ENCODE peak calls at places on chromosomes 5 and 9, in four cellular contexts. C is 8988T; J is lower leg skin; L is stimulated activated CD4-positive, alpha-beta T cell treated with anti-CD3 and anti-CD28 coated beads, Interleukin-4, amount 100 ng/mL, for 4 hours. I is an unnamed sample.

GRCh38 chr9:127776195-127776918 is 2.1 kb downstream of the SH2D3C start:
- DNase-seq in J (no peak), C (no peak), L (peak; percentile 78), I (no peak)

GRCh38 chr9:114655689-114656088 is 1.9 kb downstream of the TEX53 start:
- DNase-seq in J (no peak), L (no peak), C (no peak), I (peak; percentile 85)

GRCh38 chr5:82416506-82416905 is 138.4 kb upstream of the RPS23 start:
- DNase-seq in J (no peak), L (no peak), C (no peak), I (no peak)

GRCh38 chr5:157920828-157921170 is 61.9 kb upstream of the CLINT1 start:
- DNase-seq in L (no peak), J (no peak), C (no peak), I (no peak)

GRCh38 chr9:137138701-137139467 is at the start of gene GRIN1:
- DNase-seq in L (no peak), J (no peak), C (peak; percentile 23), I (peak; percentile 19)

GRCh38 chr5:124238350-124238749 is 508.1 kb downstream of the ZNF608 start:
- DNase-seq in C (no peak), L (no peak), J (no peak), I (no peak)

GRCh38 chr5:593511-593910 is 18.6 kb upstream of the CEP72 start:
- DNase-seq in L (no peak), C (no peak), J (peak; percentile 70), I (no peak)

GRCh38 chr9:135778421-135778820 is 76.4 kb downstream of the KCNT1 start:
- DNase-seq in J (no peak), L (no peak), C (no peak), I (no peak)

GRCh38 chr5:33843579-33843978 is 48.2 kb downstream of the ADAMTS12 start:
- DNase-seq in J (no peak), C (peak; percentile 47), L (no peak), I (peak; percentile 70)

GRCh38 chr9:115930472-115930871 is 223.1 kb upstream of the PAPPA start:
- DNase-seq in C (no peak), L (no peak), J (no peak), I (peak; percentile 32)

GRCh38 chr9:112751059-112751795 is 667 bp downstream of the SNX30 start:
- DNase-seq in J (peak; percentile 87), L (peak; percentile 5), C (peak; percentile 64), I (peak; percentile 49)

GRCh38 chr5:74336286-74336685 is 304.2 kb downstream of the ENC1 start:
- DNase-seq in C (no peak), J (no peak), L (no peak), I (no peak)

GRCh38 chr5:139630855-139631254 is 17.3 kb upstream of the CXXC5 start:
- DNase-seq in C (no peak), J (no peak), L (no peak), I (no peak)

GRCh38 chr9:119284118-119284517 is 85.1 kb downstream of the BRINP1 start:
- DNase-seq in J (no peak), C (no peak), L (no peak), I (peak; percentile 3)

GRCh38 chr9:82106536-82106935 is 118.0 kb downstream of the SPATA31D1 start:
- DNase-seq in J (no peak), C (no peak), L (no peak), I (no peak)

GRCh38 chr5:38755171-38755570 is 90.6 kb upstream of the OSMR start:
- DNase-seq in J (no peak), L (no peak), C (no peak), I (peak; percentile 55)

GRCh38 chr9:98255064-98255577 is 328 bp downstream of the TBC1D2 start:
- DNase-seq in J (no peak), C (no peak), L (no peak), I (peak; percentile 52)

GRCh38 chr9:113668057-113668456 is 204.5 kb downstream of the RGS3 start:
- DNase-seq in J (no peak), L (no peak), C (no peak), I (peak; percentile 77)

GRCh38 chr5:173972844-173973613 is 15.9 kb upstream of the C5orf47 start:
- DNase-seq in L (peak; percentile 63), J (peak; percentile 96), C (peak; percentile 85), I (peak; percentile 74)

GRCh38 chr5:126106032-126106431 is 317.2 kb upstream of the GRAMD2B start:
- DNase-seq in J (no peak), L (no peak), C (no peak), I (no peak)

GRCh38 chr9:70110194-70111041 is 66.8 kb downstream of the MAMDC2 start:
- DNase-seq in J (no peak), C (no peak), L (no peak), I (no peak)

GRCh38 chr5:7468742-7469141 is 72.8 kb downstream of the ADCY2 start:
- DNase-seq in C (no peak), J (no peak), L (no peak), I (no peak)

GRCh38 chr9:134698587-134699342 is 57.2 kb downstream of the COL5A1 start:
- DNase-seq in L (no peak), C (peak; percentile 96), J (no peak), I (peak; percentile 39)

GRCh38 chr9:123334639-123335038 is 21.4 kb upstream of the CRB2 start:
- DNase-seq in L (no peak), C (no peak), J (no peak), I (no peak)

GRCh38 chr5:141793881-141794280 is 84.3 kb downstream of the PCDH1 start:
- DNase-seq in C (no peak), L (no peak), J (no peak), I (no peak)

GRCh38 chr9:87954230-87954629 is 20.1 kb downstream of the CDK20 start:
- DNase-seq in L (no peak), J (no peak), C (no peak), I (no peak)

GRCh38 chr5:130398825-130399224 is 494.6 kb downstream of the CHSY3 start:
- DNase-seq in J (no peak), C (no peak), L (no peak), I (no peak)

GRCh38 chr5:148653840-148654781 is at the start of gene HTR4:
- DNase-seq in L (no peak), C (no peak), J (no peak), I (no peak)

GRCh38 chr5:180020176-180020575 is 51.4 kb downstream of the RNF130 start:
- DNase-seq in C (no peak), L (no peak), J (no peak), I (no peak)

GRCh38 chr9:96686638-96687335 is 31.7 kb upstream of the PRXL2C start:
- DNase-seq in J (peak; percentile 95), C (peak; percentile 63), L (peak; percentile 66), I (peak; percentile 73)

GRCh38 chr5:24850911-24851310 is 206.1 kb upstream of the CDH10 start:
- DNase-seq in C (no peak), J (no peak), L (no peak), I (no peak)

GRCh38 chr5:38134750-38135330 is 123.5 kb upstream of the EGFLAM start:
- DNase-seq in J (no peak), L (no peak), C (no peak), I (no peak)

GRCh38 chr9:131625848-131626670 is 80.7 kb downstream of the PRRT1B start:
- DNase-seq in L (no peak), C (no peak), J (no peak), I (no peak)

GRCh38 chr5:135386096-135386495 is 12.9 kb downstream of the MACROH2A1 start:
- DNase-seq in J (peak; percentile 70), L (no peak), C (no peak), I (peak; percentile 65)

GRCh38 chr5:110150199-110150598 is 460.5 kb downstream of the MAN2A1 start:
- DNase-seq in J (no peak), C (no peak), L (no peak), I (no peak)

GRCh38 chr9:129032541-129033159 is 3.8 kb upstream of the MIGA2 start:
- DNase-seq in L (no peak), C (no peak), J (no peak), I (no peak)

GRCh38 chr5:38845555-38846378 is at the start of gene OSMR:
- DNase-seq in J (peak; percentile 98), L (peak; percentile 27), C (peak; percentile 91), I (peak; percentile 99)

GRCh38 chr5:5891350-5891749 is 468.9 kb downstream of the ICE1 start:
- DNase-seq in C (no peak), L (no peak), J (no peak), I (peak; percentile 0)

GRCh38 chr5:152007556-152007955 is 82.9 kb upstream of the GLRA1 start:
- DNase-seq in J (no peak), C (no peak), L (no peak), I (no peak)